ENCODE peak calls at places on chromosomes 11 and 22, in seven cellular contexts. T is left colon; O is A172; G is GM23338; V is dorsolateral prefrontal cortex; Z is stimulated activated CD4-positive, alpha-beta T cell treated with anti-CD3 and anti-CD28 coated beads, Interleukin-2, amount 100 ng/mL, for 48 hours; C is posterior vena cava. E is an unnamed sample.

GRCh38 chr11:64101461-64101860 is 64.5 kb downstream of the MACROD1 start:
- DNase-seq in T (no peak), O (no peak), G (no peak), V (peak), Z (no peak), C (no peak), E (no peak)

GRCh38 chr11:112886707-112887370 is 74.4 kb upstream of the NCAM1 start:
- DNase-seq in T (no peak), O (no peak), G (no peak), V (no peak), Z (no peak), C (no peak), E (no peak)

GRCh38 chr11:33475999-33476398 is 218.8 kb downstream of the HIPK3 start:
- DNase-seq in T (no peak), O (peak), G (no peak), V (no peak), Z (no peak), C (no peak), E (no peak)

GRCh38 chr22:40329021-40329456 is 17.3 kb upstream of the ADSL start:
- DNase-seq in T (no peak), O (no peak), G (no peak), V (no peak), Z (no peak), C (no peak), E (no peak)

GRCh38 chr11:77503006-77503405 is 29.1 kb upstream of the PAK1 start:
- DNase-seq in T (no peak), O (peak), G (no peak), V (no peak), Z (no peak), C (no peak), E (no peak)

GRCh38 chr11:67355023-67355793 is 1.9 kb upstream of the POLD4 start:
- DNase-seq in T (peak), O (no peak), G (no peak), V (no peak), Z (no peak), C (no peak), E (no peak)

GRCh38 chr11:12842933-12843636 is 166.0 kb upstream of the RASSF10 start:
- DNase-seq in T (no peak), O (peak), G (no peak), V (no peak), Z (no peak), C (no peak), E (no peak)

GRCh38 chr11:95512682-95513081 is 276.9 kb downstream of the FAM76B start:
- DNase-seq in T (peak), O (no peak), G (no peak), V (no peak), Z (no peak), C (peak), E (peak)

GRCh38 chr11:19868281-19868821 is 155.7 kb downstream of the NAV2 start:
- DNase-seq in T (no peak), O (peak), G (peak), V (no peak), Z (no peak), C (no peak), E (peak)

GRCh38 chr11:65538232-65538914 is 13.5 kb downstream of the SCYL1 start:
- DNase-seq in T (no peak), O (no peak), G (peak), V (no peak), Z (no peak), C (peak), E (no peak)

GRCh38 chr22:49999901-50000586 is 12.5 kb downstream of the IL17REL start:
- DNase-seq in T (no peak), O (no peak), G (peak), V (no peak), Z (no peak), C (peak), E (no peak)

GRCh38 chr11:89405629-89406028 is 85.5 kb downstream of the NOX4 start:
- DNase-seq in T (no peak), O (peak), G (peak), V (no peak), Z (no peak), C (no peak), E (no peak)

GRCh38 chr11:134412508-134413333 is 679 bp upstream of the B3GAT1 start:
- DNase-seq in T (peak), O (peak), G (peak), V (peak), Z (no peak), C (no peak), E (no peak)

GRCh38 chr11:65243773-65244172 is 18.0 kb upstream of the POLA2 start:
- DNase-seq in T (no peak), O (no peak), G (peak), V (no peak), Z (no peak), C (peak), E (no peak)

GRCh38 chr11:15801616-15802015 is 554.7 kb downstream of the SOX6 start:
- DNase-seq in T (no peak), O (no peak), G (no peak), V (no peak), Z (no peak), C (no peak), E (no peak)

GRCh38 chr11:128763224-128763623 is 69.4 kb downstream of the FLI1 start:
- DNase-seq in T (no peak), O (no peak), G (no peak), V (no peak), Z (no peak), C (no peak), E (no peak)

GRCh38 chr11:75428301-75428724 is 4.7 kb downstream of the KLHL35 start:
- DNase-seq in T (peak), O (peak), G (peak), V (peak), Z (peak), C (peak), E (peak)

GRCh38 chr11:74366576-74366975 is 31.7 kb downstream of the PGM2L1 start:
- DNase-seq in T (no peak), O (peak), G (peak), V (no peak), Z (no peak), C (no peak), E (no peak)

GRCh38 chr11:9179141-9179540 is 86.0 kb downstream of the DENND5A start:
- DNase-seq in T (no peak), O (no peak), G (no peak), V (no peak), Z (no peak), C (no peak), E (no peak)

GRCh38 chr22:36585841-36586240 is 56.9 kb upstream of the EIF3D start:
- DNase-seq in T (no peak), O (peak), G (peak), V (no peak), Z (no peak), C (peak), E (no peak)